ENCODE peak calls at places on chromosomes 3 and 15, in nine cellular contexts. R is stimulated activated CD4-positive, alpha-beta T cell treated with anti-CD3 and anti-CD28 coated beads, Interleukin-1b, Interleukin-23, amount 100 ng/mL, for 1 hour; Q is activated CD4-positive, CD25-positive, alpha-beta regulatory T cell; C is activated CD8-positive, alpha-beta T cell treated with anti-CD3 and anti-CD28 coated beads for 36 hours; K is T-cell; G is nephron progenitor cell; X is RPMI7951; I is midbrain; M is pancreas. J is an unnamed sample.

GRCh38 chr15:63301088-63301487 is 23.7 kb downstream of the APH1B start:
- DNase-seq in R (no peak), Q (no peak), C (no peak), K (no peak), G (no peak), X (no peak), I (no peak), M (no peak), J (no peak)

GRCh38 chr3:126339466-126339865 is 17.7 kb downstream of the KLF15 start:
- DNase-seq in R (no peak), Q (no peak), C (no peak), K (no peak), G (no peak), X (no peak), I (no peak), M (peak), J (no peak)

GRCh38 chr3:32237670-32238026 is 832 bp upstream of the CMTM8 start:
- DNase-seq in R (no peak), Q (no peak), C (no peak), K (no peak), G (no peak), X (no peak), I (no peak), M (no peak), J (no peak)

GRCh38 chr3:189967254-189967865 is 153.3 kb downstream of the P3H2 start:
- DNase-seq in R (no peak), Q (no peak), C (peak), K (no peak), G (peak), X (peak), I (peak), M (peak), J (peak)

GRCh38 chr15:73029003-73029527 is 23.2 kb upstream of the NEO1 start:
- DNase-seq in R (no peak), Q (no peak), C (no peak), K (no peak), G (no peak), X (no peak), I (no peak), M (no peak), J (no peak)

GRCh38 chr3:186090884-186091283 is 18.0 kb downstream of the ETV5 start:
- DNase-seq in R (no peak), Q (no peak), C (no peak), K (no peak), G (no peak), X (no peak), I (no peak), M (no peak), J (no peak)

GRCh38 chr3:66095295-66096001 is 56.7 kb upstream of the MAGI1 start:
- DNase-seq in R (no peak), Q (no peak), C (no peak), K (no peak), G (no peak), X (no peak), I (no peak), M (no peak), J (no peak)

GRCh38 chr3:155995525-155996370 is 124.6 kb upstream of the KCNAB1 start:
- DNase-seq in R (no peak), Q (no peak), C (no peak), K (no peak), G (no peak), X (peak), I (no peak), M (no peak), J (no peak)

GRCh38 chr3:146465713-146466465 is 3.5 kb downstream of the PLSCR2 start:
- DNase-seq in R (no peak), Q (no peak), C (no peak), K (no peak), G (no peak), X (no peak), I (no peak), M (no peak), J (no peak)

GRCh38 chr3:23991236-23992050 is 46.4 kb downstream of the NR1D2 start:
- DNase-seq in R (no peak), Q (no peak), C (no peak), K (no peak), G (no peak), X (peak), I (peak), M (no peak), J (no peak)

GRCh38 chr15:32994810-32995424 is 199.6 kb downstream of the FMN1 start:
- DNase-seq in R (no peak), Q (no peak), C (no peak), K (no peak), G (no peak), X (peak), I (peak), M (no peak), J (no peak)

GRCh38 chr3:144341461-144341860 is 369.8 kb downstream of the DIPK2A start:
- DNase-seq in R (no peak), Q (no peak), C (no peak), K (no peak), G (no peak), X (no peak), I (no peak), M (no peak), J (no peak)

GRCh38 chr15:39628821-39629220 is 47.9 kb downstream of the THBS1 start:
- DNase-seq in R (no peak), Q (no peak), C (no peak), K (no peak), G (no peak), X (no peak), I (no peak), M (no peak), J (no peak)

GRCh38 chr3:42701371-42702065 is 1.1 kb downstream of the HHATL start:
- DNase-seq in R (peak), Q (peak), C (peak), K (peak), G (peak), X (peak), I (peak), M (peak), J (no peak)

GRCh38 chr3:2511356-2511755 is 412.7 kb downstream of the CNTN4 start:
- DNase-seq in R (no peak), Q (no peak), C (no peak), K (no peak), G (no peak), X (no peak), I (peak), M (no peak), J (no peak)

GRCh38 chr3:17412950-17413530 is 329.4 kb downstream of the TBC1D5 start:
- DNase-seq in R (no peak), Q (no peak), C (peak), K (no peak), G (peak), X (peak), I (peak), M (peak), J (no peak)

GRCh38 chr3:14430706-14431470 is 28.5 kb downstream of the SLC6A6 start:
- DNase-seq in R (no peak), Q (no peak), C (no peak), K (no peak), G (no peak), X (no peak), I (peak), M (no peak), J (no peak)

GRCh38 chr3:54146383-54147239 is 24.3 kb downstream of the CACNA2D3 start:
- DNase-seq in R (no peak), Q (no peak), C (peak), K (no peak), G (peak), X (peak), I (peak), M (peak), J (no peak)

GRCh38 chr3:124620600-124621063 is 109.6 kb upstream of the UMPS start:
- DNase-seq in R (no peak), Q (no peak), C (peak), K (no peak), G (no peak), X (peak), I (no peak), M (peak), J (no peak)

GRCh38 chr3:25527796-25528195 is 99.7 kb downstream of the RARB start:
- DNase-seq in R (no peak), Q (no peak), C (no peak), K (no peak), G (no peak), X (no peak), I (no peak), M (no peak), J (no peak)

GRCh38 chr3:64830681-64831080 is 142.9 kb upstream of the ADAMTS9 start:
- DNase-seq in R (no peak), Q (no peak), C (no peak), K (no peak), G (no peak), X (no peak), I (no peak), M (no peak), J (no peak)

GRCh38 chr3:136994772-136995516 is 37.2 kb downstream of the IL20RB start:
- DNase-seq in R (no peak), Q (no peak), C (peak), K (no peak), G (no peak), X (peak), I (peak), M (peak), J (peak)